ENCODE peak calls at places on chromosomes 3 and 15, in five cellular contexts. H, M, K, R and L are unnamed samples.

GRCh38 chr3:117170112-117170511 is 460.5 kb downstream of the TUSC7 start:
- DNase-seq in H (no peak), M (no peak), K (no peak), R (no peak), L (no peak)

GRCh38 chr15:73389539-73389938 is 20.8 kb upstream of the HCN4 start:
- DNase-seq in H (no peak), M (no peak), K (no peak), R (no peak), L (no peak)

GRCh38 chr3:168620854-168621253 is 525.1 kb upstream of the GOLIM4 start:
- DNase-seq in H (no peak), M (no peak), K (no peak), R (peak), L (no peak)

GRCh38 chr3:184740509-184741258 is 28.8 kb upstream of the MAGEF1 start:
- DNase-seq in H (no peak), M (peak), K (no peak), R (no peak), L (peak)

GRCh38 chr15:98009169-98009568 is 48.7 kb downstream of the ARRDC4 start:
- DNase-seq in H (no peak), M (no peak), K (no peak), R (no peak), L (no peak)

GRCh38 chr3:73624363-73625123 is at the start of gene PDZRN3:
- DNase-seq in H (peak), M (no peak), K (no peak), R (peak), L (no peak)

GRCh38 chr3:185658504-185658912 is 72.4 kb downstream of the SENP2 start:
- DNase-seq in H (no peak), M (no peak), K (peak), R (no peak), L (no peak)

GRCh38 chr3:29922990-29923746 is 642.3 kb downstream of the RBMS3 start:
- DNase-seq in H (no peak), M (no peak), K (peak), R (no peak), L (no peak)

GRCh38 chr15:89599021-89599420 is 23.8 kb downstream of the TICRR start:
- DNase-seq in H (no peak), M (no peak), K (no peak), R (no peak), L (no peak)